ENCODE peak calls at places on chromosomes 12 and 14, in ten cellular contexts. H is Ammon's horn; Y is substantia nigra; F is PC-3; A is sigmoid colon; G is non-pigmented ciliary epithelial cell; K is mucosa of gallbladder; E is RWPE1; Z is stimulated activated effector memory CD8-positive, alpha-beta T cell treated with anti-CD3 and anti-CD28 coated beads, Interleukin-12 subunit alpha, Interleukin-12 subunit beta, amount 100 ng/mL, for 72 hours; L is posterior vena cava. V is an unnamed sample.

GRCh38 chr14:103767306-103767894 is 51.8 kb downstream of the ZFYVE21 start:
- DNase-seq in A (no peak), E (no peak), Z (no peak), K (no peak), L (no peak), F (no peak), Y (no peak), G (no peak), H (no peak), V (no peak)

GRCh38 chr14:79825046-79825521 is 386.2 kb downstream of the DIO2 start:
- DNase-seq in A (no peak), Y (no peak), L (no peak), F (peak; percentile 61), K (peak; percentile 16), Z (no peak), H (peak; percentile 89), E (no peak), G (no peak), V (peak; percentile 79)

GRCh38 chr12:51884676-51885229 is 3.1 kb upstream of the ANKRD33 start:
- DNase-seq in F (peak; percentile 49), Z (no peak), L (no peak), G (no peak), Y (no peak), H (no peak), A (peak; percentile 52), E (peak; percentile 32), K (no peak), V (no peak)

GRCh38 chr12:29155079-29155478 is 6.0 kb downstream of the FAR2 start:
- DNase-seq in H (no peak), A (no peak), Y (no peak), K (no peak), F (no peak), E (no peak), L (no peak), Z (no peak), G (no peak), V (no peak)

GRCh38 chr14:53330441-53330840 is 177.3 kb upstream of the DDHD1 start:
- DNase-seq in A (no peak), K (no peak), Y (no peak), Z (no peak), G (no peak), L (no peak), E (no peak), F (peak; percentile 13), H (no peak), V (no peak)

GRCh38 chr12:63525831-63526230 is 142.5 kb downstream of the DPY19L2 start:
- DNase-seq in G (no peak), E (no peak), Y (no peak), F (no peak), L (no peak), H (no peak), K (no peak), Z (no peak), A (no peak), V (no peak)

GRCh38 chr12:51269174-51270066 is 795 bp downstream of the SMAGP start:
- DNase-seq in E (peak; percentile 56), G (no peak), H (no peak), A (no peak), Z (peak; percentile 62), L (no peak), K (peak; percentile 46), F (peak; percentile 65), Y (no peak), V (peak; percentile 36)

GRCh38 chr12:47705239-47705570 is 625 bp downstream of the RPAP3 start:
- DNase-seq in F (peak; percentile 5), A (no peak), K (no peak), L (no peak), H (no peak), G (no peak), E (no peak), Y (no peak), Z (no peak), V (peak; percentile 25)

GRCh38 chr14:68846466-68846865 is 53.6 kb upstream of the ZFP36L1 start:
- DNase-seq in G (no peak), A (no peak), H (no peak), Z (no peak), E (no peak), F (no peak), K (no peak), L (no peak), Y (no peak), V (no peak)

GRCh38 chr14:102985665-102986064 is 63.2 kb downstream of the AMN start:
- DNase-seq in G (no peak), E (no peak), Y (peak; percentile 59), Z (no peak), H (peak; percentile 65), A (no peak), F (no peak), L (no peak), K (peak; percentile 26), V (no peak)

GRCh38 chr12:100987552-100988277 is 193.1 kb downstream of the ANO4 start:
- DNase-seq in L (no peak), F (peak; percentile 66), K (no peak), A (no peak), Y (peak; percentile 3), G (no peak), H (peak; percentile 30), Z (no peak), E (peak; percentile 14), V (no peak)

GRCh38 chr12:101051151-101051550 is 158.9 kb downstream of the SLC5A8 start:
- DNase-seq in F (no peak), H (no peak), A (no peak), L (no peak), G (no peak), K (no peak), E (no peak), Z (no peak), Y (no peak), V (no peak)

GRCh38 chr14:55609681-55610080 is 29.7 kb downstream of the KTN1 start:
- DNase-seq in A (no peak), Z (no peak), H (no peak), F (peak; percentile 82), E (peak; percentile 25), Y (no peak), K (no peak), L (no peak), G (no peak), V (no peak)

GRCh38 chr12:49304161-49304560 is 9.2 kb downstream of the PRPH start:
- DNase-seq in L (no peak), Z (no peak), F (no peak), A (no peak), Y (no peak), H (no peak), K (no peak), G (no peak), E (no peak), V (no peak)

GRCh38 chr12:124603910-124604775 is 36.7 kb upstream of the NCOR2 start:
- DNase-seq in F (no peak), H (no peak), A (no peak), G (no peak), L (no peak), Y (no peak), Z (no peak), K (peak; percentile 47), E (no peak), V (no peak)

GRCh38 chr14:68522510-68523325 is 270.1 kb downstream of the ZFP36L1 start:
- DNase-seq in G (no peak), Y (no peak), Z (no peak), F (no peak), L (no peak), H (no peak), A (no peak), E (no peak), K (peak; percentile 9), V (no peak)

GRCh38 chr12:123118397-123118945 is 32.4 kb downstream of the PITPNM2 start:
- DNase-seq in F (no peak), A (peak; percentile 80), L (no peak), Z (no peak), G (no peak), Y (no peak), H (no peak), K (peak; percentile 48), E (no peak), V (no peak)

GRCh38 chr14:33534636-33535035 is 416.2 kb downstream of the EGLN3 start:
- DNase-seq in L (no peak), Y (no peak), Z (no peak), H (no peak), A (no peak), F (no peak), K (no peak), E (no peak), G (no peak), V (no peak)

GRCh38 chr14:79583738-79584405 is 627.4 kb downstream of the DIO2 start:
- DNase-seq in Z (no peak), F (peak; percentile 2), Y (no peak), A (no peak), G (no peak), E (no peak), K (no peak), H (no peak), L (no peak), V (peak; percentile 36)

GRCh38 chr14:64703393-64704144 is 655 bp upstream of the PLEKHG3 start:
- DNase-seq in L (no peak), G (no peak), E (no peak), Y (no peak), Z (no peak), A (peak; percentile 60), K (no peak), F (peak; percentile 32), H (no peak), V (peak; percentile 29)

GRCh38 chr12:95179011-95179410 is 38.3 kb downstream of the FGD6 start:
- DNase-seq in F (no peak), Z (no peak), E (no peak), L (no peak), G (no peak), H (no peak), Y (no peak), K (no peak), A (no peak), V (no peak)

GRCh38 chr12:121005346-121005815 is 10.9 kb downstream of the C12orf43 start:
- DNase-seq in A (no peak), G (peak; percentile 5), F (peak; percentile 72), Y (peak; percentile 4), E (no peak), L (no peak), Z (peak; percentile 79), K (peak; percentile 52), H (peak; percentile 27), V (peak; percentile 41)

GRCh38 chr12:51028126-51028810 is 2.1 kb upstream of the SLC11A2 start:
- DNase-seq in G (no peak), K (peak; percentile 60), E (no peak), F (peak; percentile 75), Y (no peak), Z (no peak), H (peak; percentile 74), A (no peak), L (no peak), V (peak; percentile 64)

GRCh38 chr14:80403036-80403435 is 191.7 kb upstream of the DIO2 start:
- DNase-seq in F (no peak), L (no peak), A (no peak), E (no peak), Z (no peak), G (no peak), H (no peak), K (no peak), Y (no peak), V (no peak)

GRCh38 chr12:74242088-74242487 is 295.5 kb upstream of the ATXN7L3B start:
- DNase-seq in G (no peak), Z (no peak), H (no peak), E (no peak), L (no peak), K (no peak), F (no peak), A (no peak), Y (no peak), V (no peak)

GRCh38 chr14:65164068-65164824 is 61.9 kb upstream of the MAX start:
- DNase-seq in A (no peak), F (peak; percentile 79), L (no peak), G (no peak), E (peak; percentile 60), K (peak; percentile 23), H (peak; percentile 67), Z (no peak), Y (no peak), V (peak; percentile 73)

V was measured in cerebellar cortex.